ENCODE peak calls at places on chromosomes 4 and X, in four cellular contexts. Y is activated T-cell treated with anti-CD3 and anti-CD28 coated beads, Interleukin-2, amount 50 U/mL, for 24 hours; V is MV-4-11; Q is GM20000. R is an unnamed sample.

GRCh38 chr4:145047151-145047550 is 50.8 kb downstream of the ANAPC10 start:
- DNase-seq in V (no peak), Y (no peak), Q (peak), R (no peak)

GRCh38 chrX:21408776-21409175 is 34.6 kb downstream of the CNKSR2 start:
- DNase-seq in Y (no peak), V (no peak), Q (no peak), R (no peak)

GRCh38 chr4:23171971-23172370 is 479.2 kb downstream of the GBA3 start:
- DNase-seq in Y (no peak), Q (no peak), V (no peak), R (no peak)

GRCh38 chr4:73603854-73604584 is 16.2 kb downstream of the RASSF6 start:
- DNase-seq in Q (no peak), Y (no peak), V (peak), R (no peak)

GRCh38 chr4:125703443-125703842 is 388.7 kb downstream of the FAT4 start:
- DNase-seq in V (no peak), Q (no peak), Y (no peak), R (no peak)

GRCh38 chrX:19954707-19955106 is 36.2 kb downstream of the BCLAF3 start:
- DNase-seq in Y (no peak), V (no peak), Q (no peak), R (no peak)

GRCh38 chr4:11424000-11424399 is 4.7 kb downstream of the HS3ST1 start:
- DNase-seq in Y (no peak), Q (peak), V (no peak), R (peak)

GRCh38 chrX:49273181-49273727 is 3.7 kb downstream of the PPP1R3F start:
- DNase-seq in V (no peak), Q (no peak), Y (peak), R (no peak)

GRCh38 chr4:95640337-95640736 is 91.6 kb upstream of the UNC5C start:
- DNase-seq in V (no peak), Q (no peak), Y (no peak), R (no peak)

GRCh38 chrX:8773117-8773516 is 28.1 kb downstream of the FAM9A start:
- DNase-seq in V (no peak), Y (no peak), Q (no peak), R (no peak)

GRCh38 chrX:103533428-103534216 is 14.3 kb upstream of the RAB40A start:
- DNase-seq in Q (peak), V (peak), Y (peak), R (peak)

GRCh38 chr4:797066-797465 is 28.9 kb downstream of the CPLX1 start:
- DNase-seq in V (no peak), Q (no peak), Y (no peak), R (no peak)

GRCh38 chr4:2006367-2006766 is 2.4 kb downstream of the NELFA start:
- DNase-seq in V (no peak), Q (no peak), Y (no peak), R (no peak)

GRCh38 chrX:125198546-125198945 is 121.1 kb upstream of the TEX13C start:
- DNase-seq in Q (no peak), V (no peak), Y (no peak), R (no peak)

GRCh38 chr4:99002274-99002673 is 6.8 kb downstream of the METAP1 start:
- DNase-seq in Y (no peak), Q (no peak), V (no peak), R (no peak)

GRCh38 chr4:41132055-41132683 is 82.2 kb downstream of the APBB2 start:
- DNase-seq in Q (no peak), V (no peak), Y (no peak), R (no peak)

GRCh38 chrX:313546-313945 is 5.0 kb downstream of the GTPBP6 start:
- DNase-seq in V (no peak), Q (no peak), Y (no peak), R (no peak)

GRCh38 chr4:25032126-25032525 is 1.4 kb upstream of the LGI2 start:
- DNase-seq in V (no peak), Y (no peak), Q (no peak), R (no peak)

GRCh38 chr4:158285429-158286216 is 75.3 kb downstream of the TMEM144 start:
- DNase-seq in V (no peak), Q (no peak), Y (no peak), R (no peak)

GRCh38 chrX:108270280-108270679 is 167.9 kb downstream of the COL4A6 start:
- DNase-seq in Q (no peak), Y (no peak), V (no peak), R (no peak)

GRCh38 chr4:59175588-59175987 is 2024.5 kb upstream of the ADGRL3 start:
- DNase-seq in Q (no peak), Y (no peak), V (no peak), R (no peak)

GRCh38 chr4:76782837-76783236 is 115.1 kb downstream of the SOWAHB start:
- DNase-seq in Y (no peak), Q (no peak), V (no peak), R (no peak)

GRCh38 chrX:80335062-80335830 is 85.0 kb upstream of the TENT5D start:
- DNase-seq in V (no peak), Y (peak), Q (no peak), R (no peak)

GRCh38 chr4:2093265-2093664 is 34.1 kb downstream of the NAT8L start:
- DNase-seq in Y (no peak), Q (no peak), V (no peak), R (no peak)

GRCh38 chr4:87425711-87426110 is 3.3 kb downstream of the NUDT9 start:
- DNase-seq in Q (no peak), Y (no peak), V (no peak), R (no peak)

GRCh38 chr4:119041951-119042560 is 93.6 kb upstream of the MYOZ2 start:
- DNase-seq in Y (peak), Q (peak), V (peak), R (peak)

GRCh38 chr4:139458999-139459398 is 5.1 kb downstream of the RAB33B start:
- DNase-seq in Y (no peak), Q (no peak), V (no peak), R (no peak)

GRCh38 chr4:141473952-141474351 is 162.4 kb upstream of the IL15 start:
- DNase-seq in V (no peak), Y (no peak), Q (no peak), R (no peak)

GRCh38 chr4:5712517-5712916 is 1.5 kb downstream of the EVC start:
- DNase-seq in Q (peak), V (no peak), Y (no peak), R (peak)